ENCODE peak calls at places on chromosomes 6 and 20, in five cellular contexts. W, X, M, Q and G are unnamed samples.

GRCh38 chr6:79137671-79138070 is 59.6 kb upstream of the PHIP start:
- DNase-seq in M (no peak), Q (no peak), X (no peak), W (no peak), G (no peak)

GRCh38 chr6:8494730-8495129 is 59.4 kb upstream of the SLC35B3 start:
- DNase-seq in Q (no peak), M (no peak), W (no peak), X (no peak), G (no peak)

GRCh38 chr20:31496761-31497295 is 17.4 kb upstream of the HM13 start:
- DNase-seq in M (peak), W (no peak), Q (peak), X (no peak), G (peak)

GRCh38 chr6:95233879-95234278 is 343.5 kb upstream of the MANEA start:
- DNase-seq in Q (no peak), M (no peak), X (no peak), W (no peak), G (no peak)

GRCh38 chr20:46438156-46438750 is 31.8 kb upstream of the ELMO2 start:
- DNase-seq in W (no peak), Q (no peak), X (no peak), M (peak), G (no peak)

GRCh38 chr6:156659317-156660198 is 117.6 kb upstream of the ARID1B start:
- DNase-seq in W (no peak), M (no peak), Q (no peak), X (no peak), G (no peak)

GRCh38 chr6:143701343-143702234 is 23.8 kb downstream of the PHACTR2 start:
- DNase-seq in Q (peak), M (no peak), X (no peak), W (no peak), G (no peak)

GRCh38 chr6:446418-447366 is 55.1 kb downstream of the IRF4 start:
- DNase-seq in Q (no peak), M (peak), W (no peak), X (no peak), G (no peak)

GRCh38 chr6:158441639-158442308 is 118.1 kb upstream of the TMEM181 start:
- DNase-seq in W (peak), X (no peak), M (peak), Q (peak), G (no peak)

GRCh38 chr20:44586289-44586911 is 4.0 kb downstream of the PKIG start:
- DNase-seq in Q (no peak), W (no peak), X (no peak), M (no peak), G (no peak)

GRCh38 chr20:33915726-33916331 is 77.9 kb upstream of the RALY start:
- DNase-seq in M (peak), W (peak), X (no peak), Q (no peak), G (no peak)

GRCh38 chr6:70524721-70525286 is 41.9 kb upstream of the SDHAF4 start:
- DNase-seq in M (no peak), Q (no peak), W (no peak), X (no peak), G (no peak)

GRCh38 chr20:51500936-51501335 is 41.6 kb downstream of the NFATC2 start:
- DNase-seq in X (no peak), M (no peak), W (no peak), Q (no peak), G (no peak)

GRCh38 chr6:105985816-105986632 is 100.1 kb upstream of the PRDM1 start:
- DNase-seq in W (no peak), X (no peak), M (peak), Q (no peak), G (no peak)

GRCh38 chr6:7050911-7051779 is 56.6 kb upstream of the RREB1 start:
- DNase-seq in Q (peak), W (peak), M (peak), X (peak), G (no peak)

GRCh38 chr6:142485256-142485655 is 183.4 kb downstream of the ADGRG6 start:
- DNase-seq in M (no peak), W (no peak), Q (no peak), X (no peak), G (no peak)

GRCh38 chr6:134534708-134535149 is 216.8 kb upstream of the SGK1 start:
- DNase-seq in X (no peak), Q (no peak), M (no peak), W (no peak), G (no peak)

GRCh38 chr20:63047946-63048345 is 41.2 kb upstream of the BHLHE23 start:
- DNase-seq in W (no peak), M (no peak), Q (no peak), X (no peak), G (no peak)

GRCh38 chr20:19993937-19994667 is 23.1 kb upstream of the NAA20 start:
- DNase-seq in Q (no peak), X (no peak), W (no peak), M (no peak), G (no peak)

GRCh38 chr6:50845499-50846108 is 26.9 kb downstream of the TFAP2B start:
- DNase-seq in W (no peak), M (no peak), Q (no peak), X (no peak), G (no peak)

GRCh38 chr6:84596488-84596887 is 167.9 kb downstream of the TBX18 start:
- DNase-seq in X (no peak), W (no peak), Q (no peak), M (no peak), G (no peak)

GRCh38 chr20:11117808-11118528 is 444.2 kb upstream of the JAG1 start:
- DNase-seq in Q (no peak), M (no peak), X (no peak), W (no peak), G (peak)

GRCh38 chr6:96898241-96898851 is 655 bp upstream of the NDUFAF4 start:
- DNase-seq in X (no peak), M (no peak), Q (no peak), W (no peak), G (no peak)

GRCh38 chr6:30424549-30424948 is 64.8 kb upstream of the HLA-E start:
- DNase-seq in Q (no peak), W (no peak), M (no peak), X (no peak), G (no peak)

GRCh38 chr6:38508286-38508685 is 131.4 kb downstream of the BTBD9 start:
- DNase-seq in X (no peak), M (no peak), Q (no peak), W (no peak), G (no peak)

GRCh38 chr6:154234019-154234772 is 122.4 kb downstream of the IPCEF1 start:
- DNase-seq in W (no peak), Q (no peak), M (no peak), X (no peak), G (no peak)

GRCh38 chr6:154230390-154230789 is 126.2 kb downstream of the IPCEF1 start:
- DNase-seq in W (no peak), M (no peak), Q (no peak), X (no peak), G (no peak)

GRCh38 chr6:154229796-154230195 is 126.8 kb downstream of the IPCEF1 start:
- DNase-seq in Q (no peak), W (no peak), X (no peak), M (no peak), G (no peak)

GRCh38 chr6:154230910-154231595 is 125.5 kb downstream of the IPCEF1 start:
- DNase-seq in M (no peak), Q (no peak), W (no peak), X (no peak), G (no peak)

DNA sequence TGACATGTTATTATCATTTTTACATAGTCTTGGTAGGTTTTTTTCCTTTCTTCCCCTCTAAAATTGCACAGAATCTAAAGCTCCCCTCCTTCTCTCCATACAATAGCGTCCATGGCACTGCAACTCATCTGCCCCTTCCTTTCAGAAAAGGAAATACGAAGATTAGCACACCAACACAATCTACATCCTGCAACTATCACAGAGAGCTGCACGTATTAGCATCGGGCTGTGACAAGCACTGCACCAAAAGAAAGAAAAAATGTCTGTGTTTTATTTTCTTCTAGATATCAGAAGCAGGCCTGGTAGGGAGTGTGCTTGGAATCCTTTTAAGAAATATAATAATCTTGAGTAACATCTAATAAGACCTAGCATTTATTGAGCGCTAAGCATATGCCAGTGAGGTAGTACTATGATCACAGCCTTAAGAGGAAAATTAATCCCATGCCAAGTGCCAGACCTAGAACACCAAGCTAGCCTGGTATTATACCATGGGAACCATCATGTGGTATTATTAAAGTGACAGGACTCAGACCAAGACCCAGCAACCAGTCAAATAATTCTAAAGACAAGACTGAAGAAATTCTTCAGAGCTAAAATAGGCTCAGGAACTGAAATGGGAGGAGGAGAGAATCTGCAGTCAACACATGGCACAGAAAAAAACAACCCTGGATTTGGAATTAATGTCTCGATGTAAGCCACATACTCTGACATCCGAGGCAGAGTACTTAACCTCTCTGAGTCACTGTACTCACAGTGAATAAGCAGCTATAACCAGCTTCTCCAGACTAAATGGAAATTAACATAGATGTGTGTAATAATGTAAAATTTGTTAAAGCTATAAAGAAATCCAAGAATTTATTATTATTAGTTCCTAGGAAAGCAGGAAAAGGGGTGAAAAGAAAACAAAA is 124.3 kb downstream of the IPCEF1 start:
- DNase-seq in X (no peak), M (no peak), Q (no peak), W (no peak), G (no peak)
- H3K27ac ChIP-seq in X (no peak), M (no peak), Q (no peak), W (no peak), G (no peak)

GRCh38 chr6:44933113-44933512 is 395.0 kb upstream of the RUNX2 start:
- DNase-seq in Q (no peak), W (no peak), M (no peak), X (no peak), G (no peak)
- H3K27ac ChIP-seq in Q (no peak), W (no peak), M (no peak), X (no peak), G (no peak)

GRCh38 chr6:168025831-168026325 is 28.4 kb downstream of the KIF25 start:
- DNase-seq in W (no peak), Q (no peak), M (no peak), X (no peak), G (no peak)

GRCh38 chr6:168029459-168030217 is 32.2 kb downstream of the KIF25 start:
- DNase-seq in X (no peak), M (no peak), Q (no peak), W (no peak), G (no peak)

GRCh38 chr6:168026925-168027324 is 29.5 kb downstream of the KIF25 start:
- DNase-seq in Q (no peak), M (no peak), X (no peak), W (no peak), G (no peak)

GRCh38 chr6:168028181-168028580 is 30.7 kb downstream of the KIF25 start:
- DNase-seq in W (no peak), Q (no peak), X (no peak), M (no peak), G (no peak)

GRCh38 chr6:168027521-168027920 is 30.1 kb downstream of the KIF25 start:
- DNase-seq in M (no peak), W (no peak), Q (no peak), X (no peak), G (no peak)
- H3K27ac ChIP-seq in M (no peak), W (no peak), Q (no peak), X (no peak), G (no peak)

DNA sequence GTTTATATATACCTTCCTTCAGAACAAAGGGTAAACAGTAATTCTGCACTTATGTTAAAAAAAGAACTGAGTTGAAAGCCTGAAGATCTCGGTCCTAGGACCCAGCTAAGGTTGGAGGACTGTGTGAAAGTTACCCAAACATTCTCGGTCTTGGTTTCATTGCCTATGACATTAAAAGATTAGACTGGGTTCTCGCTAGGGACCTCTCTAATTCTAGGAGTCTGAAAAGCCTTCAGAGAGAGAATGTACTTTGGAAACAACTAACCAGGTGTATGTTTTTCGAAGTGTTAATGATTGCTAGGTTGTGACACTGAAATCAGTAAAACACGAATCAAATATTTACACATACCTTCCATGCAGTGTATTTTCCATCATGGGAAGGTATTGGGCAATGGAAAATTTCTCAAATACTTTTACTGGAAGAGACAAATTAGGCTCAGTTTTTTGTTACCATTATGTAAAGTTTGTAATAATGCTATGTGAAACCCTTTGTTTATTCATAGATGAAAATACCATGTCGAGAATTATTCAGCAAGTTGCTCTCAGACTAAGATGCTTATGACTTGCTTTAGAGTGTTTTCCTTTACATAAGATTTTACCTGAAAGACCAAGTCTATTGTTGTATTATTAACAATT is 113.7 kb upstream of the LOC128125822 start:
- DNase-seq in Q (no peak), W (no peak), M (no peak), X (no peak), G (no peak)
- H3K27ac ChIP-seq in Q (no peak), W (no peak), M (no peak), X (no peak), G (no peak)

GRCh38 chr20:21325296-21325695 is 22.2 kb downstream of the XRN2 start:
- DNase-seq in X (no peak), W (no peak), M (no peak), Q (no peak), G (no peak)

GRCh38 chr20:21322921-21323321 is 19.8 kb downstream of the XRN2 start:
- DNase-seq in Q (no peak), X (no peak), M (no peak), W (no peak), G (no peak)

GRCh38 chr20:21322083-21322710 is 19.1 kb downstream of the XRN2 start:
- DNase-seq in M (no peak), W (no peak), X (no peak), Q (no peak), G (no peak)

GRCh38 chr20:21324126-21324525 is 21.0 kb downstream of the XRN2 start:
- DNase-seq in X (no peak), Q (no peak), M (no peak), W (no peak), G (no peak)

DNA sequence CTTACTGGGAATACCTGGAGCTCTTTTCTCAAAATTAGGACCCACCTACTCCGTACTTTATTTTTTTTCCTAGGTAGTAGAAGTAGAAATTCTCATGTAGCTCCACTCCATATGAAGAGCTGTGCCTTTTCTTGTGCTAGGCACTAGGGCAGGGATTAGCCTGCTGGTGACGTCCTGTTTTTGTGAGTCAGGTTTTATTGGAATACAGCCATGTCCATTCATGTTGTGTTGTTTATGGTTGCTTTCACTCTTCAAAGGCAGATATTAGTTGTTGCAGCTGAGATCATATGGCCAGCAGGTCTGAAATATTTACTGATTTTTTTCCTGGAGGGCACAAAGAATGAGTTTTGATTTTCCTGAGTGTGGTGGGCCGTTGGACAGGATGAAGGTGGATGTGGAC is 20.5 kb downstream of the XRN2 start:
- DNase-seq in X (no peak), W (no peak), Q (no peak), M (no peak), G (no peak)
- H3K27ac ChIP-seq in X (no peak), W (no peak), Q (no peak), M (no peak), G (no peak)

GRCh38 chr6:138287144-138287955 is 69.1 kb upstream of the PBOV1 start:
- DNase-seq in M (peak), X (peak), W (no peak), Q (no peak), G (no peak)
- H3K27ac ChIP-seq in M (no peak), X (peak), W (no peak), Q (no peak), G (no peak)

GRCh38 chr6:63929111-63929510 is 293.5 kb downstream of the PHF3 start:
- DNase-seq in X (no peak), M (no peak), Q (no peak), W (no peak), G (no peak)
- H3K27ac ChIP-seq in X (no peak), M (no peak), Q (no peak), W (no peak), G (no peak)